ENCODE peak calls at places on chromosomes 16 and 17, in seven cellular contexts. One of them, this sample, is unnamed.

GRCh38 chr17:43015579-43015978 is 6.6 kb downstream of the VAT1 start:
- DNase-seq in cardiac fibroblast: no peak
- DNase-seq in glomerular endothelial cell: no peak
- DNase-seq in stimulated activated CD8-positive, alpha-beta memory T cell treated with anti-CD3 and anti-CD28 coated beads, Interleukin-12 subunit alpha, Interleukin-12 subunit beta, amount 100 ng/mL, for 1 hour: no peak
- DNase-seq in NCI-H2081: no peak
- DNase-seq in SW480: no peak
- DNase-seq in BJ: no peak
- DNase-seq in this sample: no peak

GRCh38 chr17:75698659-75699058 is 22.6 kb upstream of the ITGB4 start:
- DNase-seq in cardiac fibroblast: no peak
- DNase-seq in glomerular endothelial cell: no peak
- DNase-seq in stimulated activated CD8-positive, alpha-beta memory T cell treated with anti-CD3 and anti-CD28 coated beads, Interleukin-12 subunit alpha, Interleukin-12 subunit beta, amount 100 ng/mL, for 1 hour: no peak
- DNase-seq in NCI-H2081: no peak
- DNase-seq in SW480: no peak
- DNase-seq in BJ: no peak
- DNase-seq in this sample: no peak

GRCh38 chr16:77971306-77972131 is 50.8 kb upstream of the CLEC3A start:
- DNase-seq in cardiac fibroblast: peak
- DNase-seq in glomerular endothelial cell: peak
- DNase-seq in stimulated activated CD8-positive, alpha-beta memory T cell treated with anti-CD3 and anti-CD28 coated beads, Interleukin-12 subunit alpha, Interleukin-12 subunit beta, amount 100 ng/mL, for 1 hour: peak
- DNase-seq in NCI-H2081: peak
- DNase-seq in SW480: peak
- DNase-seq in BJ: no peak
- DNase-seq in this sample: peak

GRCh38 chr16:1960665-1961630 is 1.6 kb downstream of the NDUFB10 start:
- DNase-seq in cardiac fibroblast: peak
- DNase-seq in glomerular endothelial cell: no peak
- DNase-seq in stimulated activated CD8-positive, alpha-beta memory T cell treated with anti-CD3 and anti-CD28 coated beads, Interleukin-12 subunit alpha, Interleukin-12 subunit beta, amount 100 ng/mL, for 1 hour: no peak
- DNase-seq in NCI-H2081: peak
- DNase-seq in SW480: peak
- DNase-seq in BJ: no peak
- DNase-seq in this sample: no peak

GRCh38 chr16:8087597-8088279 is 502.6 kb downstream of the TMEM114 start:
- DNase-seq in cardiac fibroblast: no peak
- DNase-seq in glomerular endothelial cell: no peak
- DNase-seq in stimulated activated CD8-positive, alpha-beta memory T cell treated with anti-CD3 and anti-CD28 coated beads, Interleukin-12 subunit alpha, Interleukin-12 subunit beta, amount 100 ng/mL, for 1 hour: no peak
- DNase-seq in NCI-H2081: no peak
- DNase-seq in SW480: no peak
- DNase-seq in BJ: no peak
- DNase-seq in this sample: no peak

GRCh38 chr16:10080031-10080772 is 102.0 kb downstream of the GRIN2A start:
- DNase-seq in cardiac fibroblast: peak
- DNase-seq in glomerular endothelial cell: peak
- DNase-seq in stimulated activated CD8-positive, alpha-beta memory T cell treated with anti-CD3 and anti-CD28 coated beads, Interleukin-12 subunit alpha, Interleukin-12 subunit beta, amount 100 ng/mL, for 1 hour: no peak
- DNase-seq in NCI-H2081: no peak
- DNase-seq in SW480: peak
- DNase-seq in BJ: peak
- DNase-seq in this sample: no peak

GRCh38 chr17:50059759-50060273 is 3.9 kb downstream of the ITGA3 start:
- DNase-seq in cardiac fibroblast: peak
- DNase-seq in glomerular endothelial cell: no peak
- DNase-seq in stimulated activated CD8-positive, alpha-beta memory T cell treated with anti-CD3 and anti-CD28 coated beads, Interleukin-12 subunit alpha, Interleukin-12 subunit beta, amount 100 ng/mL, for 1 hour: no peak
- DNase-seq in NCI-H2081: no peak
- DNase-seq in SW480: no peak
- DNase-seq in BJ: no peak
- DNase-seq in this sample: no peak

GRCh38 chr17:64278614-64279013 is 15.6 kb upstream of the TEX2 start:
- DNase-seq in cardiac fibroblast: peak
- DNase-seq in glomerular endothelial cell: no peak
- DNase-seq in stimulated activated CD8-positive, alpha-beta memory T cell treated with anti-CD3 and anti-CD28 coated beads, Interleukin-12 subunit alpha, Interleukin-12 subunit beta, amount 100 ng/mL, for 1 hour: no peak
- DNase-seq in NCI-H2081: no peak
- DNase-seq in SW480: peak
- DNase-seq in BJ: no peak
- DNase-seq in this sample: no peak

GRCh38 chr17:39688475-39688835 is 598 bp upstream of the PGAP3 start:
- DNase-seq in cardiac fibroblast: peak
- DNase-seq in glomerular endothelial cell: no peak
- DNase-seq in stimulated activated CD8-positive, alpha-beta memory T cell treated with anti-CD3 and anti-CD28 coated beads, Interleukin-12 subunit alpha, Interleukin-12 subunit beta, amount 100 ng/mL, for 1 hour: no peak
- DNase-seq in NCI-H2081: no peak
- DNase-seq in SW480: no peak
- DNase-seq in BJ: no peak
- DNase-seq in this sample: peak

GRCh38 chr16:3879887-3880564 is 487 bp downstream of the CREBBP start:
- DNase-seq in cardiac fibroblast: peak
- DNase-seq in glomerular endothelial cell: no peak
- DNase-seq in stimulated activated CD8-positive, alpha-beta memory T cell treated with anti-CD3 and anti-CD28 coated beads, Interleukin-12 subunit alpha, Interleukin-12 subunit beta, amount 100 ng/mL, for 1 hour: peak
- DNase-seq in NCI-H2081: peak
- DNase-seq in SW480: peak
- DNase-seq in BJ: no peak
- DNase-seq in this sample: peak

GRCh38 chr17:64599187-64599676 is 62.9 kb downstream of the SMURF2 start:
- DNase-seq in cardiac fibroblast: no peak
- DNase-seq in glomerular endothelial cell: no peak
- DNase-seq in stimulated activated CD8-positive, alpha-beta memory T cell treated with anti-CD3 and anti-CD28 coated beads, Interleukin-12 subunit alpha, Interleukin-12 subunit beta, amount 100 ng/mL, for 1 hour: peak
- DNase-seq in NCI-H2081: no peak
- DNase-seq in SW480: no peak
- DNase-seq in BJ: no peak
- DNase-seq in this sample: peak

GRCh38 chr17:19287651-19288050 is 50.5 kb downstream of the EPN2 start:
- DNase-seq in cardiac fibroblast: no peak
- DNase-seq in glomerular endothelial cell: no peak
- DNase-seq in stimulated activated CD8-positive, alpha-beta memory T cell treated with anti-CD3 and anti-CD28 coated beads, Interleukin-12 subunit alpha, Interleukin-12 subunit beta, amount 100 ng/mL, for 1 hour: no peak
- DNase-seq in NCI-H2081: no peak
- DNase-seq in SW480: no peak
- DNase-seq in BJ: no peak
- DNase-seq in this sample: no peak

GRCh38 chr17:61457226-61457983 is 5.2 kb downstream of the TBX4 start:
- DNase-seq in cardiac fibroblast: no peak
- DNase-seq in glomerular endothelial cell: no peak
- DNase-seq in stimulated activated CD8-positive, alpha-beta memory T cell treated with anti-CD3 and anti-CD28 coated beads, Interleukin-12 subunit alpha, Interleukin-12 subunit beta, amount 100 ng/mL, for 1 hour: no peak
- DNase-seq in NCI-H2081: no peak
- DNase-seq in SW480: no peak
- DNase-seq in BJ: no peak
- DNase-seq in this sample: no peak

GRCh38 chr16:25699069-25699468 is 7.3 kb downstream of the HS3ST4 start:
- DNase-seq in cardiac fibroblast: no peak
- DNase-seq in glomerular endothelial cell: no peak
- DNase-seq in stimulated activated CD8-positive, alpha-beta memory T cell treated with anti-CD3 and anti-CD28 coated beads, Interleukin-12 subunit alpha, Interleukin-12 subunit beta, amount 100 ng/mL, for 1 hour: no peak
- DNase-seq in NCI-H2081: no peak
- DNase-seq in SW480: no peak
- DNase-seq in BJ: no peak
- DNase-seq in this sample: no peak

GRCh38 chr16:85570213-85570734 is 42.8 kb upstream of the GSE1 start:
- DNase-seq in cardiac fibroblast: no peak
- DNase-seq in glomerular endothelial cell: no peak
- DNase-seq in stimulated activated CD8-positive, alpha-beta memory T cell treated with anti-CD3 and anti-CD28 coated beads, Interleukin-12 subunit alpha, Interleukin-12 subunit beta, amount 100 ng/mL, for 1 hour: no peak
- DNase-seq in NCI-H2081: no peak
- DNase-seq in SW480: peak
- DNase-seq in BJ: no peak
- DNase-seq in this sample: peak

GRCh38 chr17:57986841-57987581 is 1.0 kb downstream of the VEZF1 start:
- DNase-seq in cardiac fibroblast: peak
- DNase-seq in glomerular endothelial cell: no peak
- DNase-seq in stimulated activated CD8-positive, alpha-beta memory T cell treated with anti-CD3 and anti-CD28 coated beads, Interleukin-12 subunit alpha, Interleukin-12 subunit beta, amount 100 ng/mL, for 1 hour: no peak
- DNase-seq in NCI-H2081: peak
- DNase-seq in SW480: peak
- DNase-seq in BJ: no peak
- DNase-seq in this sample: peak

GRCh38 chr16:19114359-19115147 is 789 bp downstream of the ITPRIPL2 start:
- DNase-seq in cardiac fibroblast: peak
- DNase-seq in glomerular endothelial cell: no peak
- DNase-seq in stimulated activated CD8-positive, alpha-beta memory T cell treated with anti-CD3 and anti-CD28 coated beads, Interleukin-12 subunit alpha, Interleukin-12 subunit beta, amount 100 ng/mL, for 1 hour: no peak
- DNase-seq in NCI-H2081: no peak
- DNase-seq in SW480: no peak
- DNase-seq in BJ: no peak
- DNase-seq in this sample: peak

GRCh38 chr17:56755310-56755709 is 78.4 kb downstream of the C17orf67 start:
- DNase-seq in cardiac fibroblast: no peak
- DNase-seq in glomerular endothelial cell: no peak
- DNase-seq in stimulated activated CD8-positive, alpha-beta memory T cell treated with anti-CD3 and anti-CD28 coated beads, Interleukin-12 subunit alpha, Interleukin-12 subunit beta, amount 100 ng/mL, for 1 hour: no peak
- DNase-seq in NCI-H2081: no peak
- DNase-seq in SW480: no peak
- DNase-seq in BJ: no peak
- DNase-seq in this sample: no peak

GRCh38 chr16:50859628-50860360 is 117.9 kb downstream of the CYLD start:
- DNase-seq in cardiac fibroblast: no peak
- DNase-seq in glomerular endothelial cell: no peak
- DNase-seq in stimulated activated CD8-positive, alpha-beta memory T cell treated with anti-CD3 and anti-CD28 coated beads, Interleukin-12 subunit alpha, Interleukin-12 subunit beta, amount 100 ng/mL, for 1 hour: no peak
- DNase-seq in NCI-H2081: no peak
- DNase-seq in SW480: peak
- DNase-seq in BJ: no peak
- DNase-seq in this sample: no peak

GRCh38 chr16:24054649-24055560 is 201.2 kb upstream of the CACNG3 start:
- DNase-seq in cardiac fibroblast: no peak
- DNase-seq in glomerular endothelial cell: no peak
- DNase-seq in stimulated activated CD8-positive, alpha-beta memory T cell treated with anti-CD3 and anti-CD28 coated beads, Interleukin-12 subunit alpha, Interleukin-12 subunit beta, amount 100 ng/mL, for 1 hour: no peak
- DNase-seq in NCI-H2081: no peak
- DNase-seq in SW480: no peak
- DNase-seq in BJ: no peak
- DNase-seq in this sample: no peak

GRCh38 chr17:49898547-49899490 is 51.0 kb upstream of the TAC4 start:
- DNase-seq in cardiac fibroblast: peak
- DNase-seq in glomerular endothelial cell: no peak
- DNase-seq in stimulated activated CD8-positive, alpha-beta memory T cell treated with anti-CD3 and anti-CD28 coated beads, Interleukin-12 subunit alpha, Interleukin-12 subunit beta, amount 100 ng/mL, for 1 hour: no peak
- DNase-seq in NCI-H2081: no peak
- DNase-seq in SW480: peak
- DNase-seq in BJ: no peak
- DNase-seq in this sample: no peak

GRCh38 chr17:77365584-77366186 is 224.9 kb downstream of the SEC14L1 start:
- DNase-seq in cardiac fibroblast: peak
- DNase-seq in glomerular endothelial cell: no peak
- DNase-seq in stimulated activated CD8-positive, alpha-beta memory T cell treated with anti-CD3 and anti-CD28 coated beads, Interleukin-12 subunit alpha, Interleukin-12 subunit beta, amount 100 ng/mL, for 1 hour: no peak
- DNase-seq in NCI-H2081: peak
- DNase-seq in SW480: peak
- DNase-seq in BJ: no peak
- DNase-seq in this sample: peak

GRCh38 chr16:27449434-27450188 is 47.6 kb downstream of the IL21R start:
- DNase-seq in cardiac fibroblast: no peak
- DNase-seq in glomerular endothelial cell: no peak
- DNase-seq in stimulated activated CD8-positive, alpha-beta memory T cell treated with anti-CD3 and anti-CD28 coated beads, Interleukin-12 subunit alpha, Interleukin-12 subunit beta, amount 100 ng/mL, for 1 hour: peak
- DNase-seq in NCI-H2081: no peak
- DNase-seq in SW480: no peak
- DNase-seq in BJ: no peak
- DNase-seq in this sample: no peak

GRCh38 chr17:78834571-78834970 is 6.0 kb downstream of the USP36 start:
- DNase-seq in cardiac fibroblast: no peak
- DNase-seq in glomerular endothelial cell: no peak
- DNase-seq in stimulated activated CD8-positive, alpha-beta memory T cell treated with anti-CD3 and anti-CD28 coated beads, Interleukin-12 subunit alpha, Interleukin-12 subunit beta, amount 100 ng/mL, for 1 hour: no peak
- DNase-seq in NCI-H2081: no peak
- DNase-seq in SW480: no peak
- DNase-seq in BJ: no peak
- DNase-seq in this sample: no peak

GRCh38 chr17:50909765-50910661 is 43.9 kb upstream of the TOB1 start:
- DNase-seq in cardiac fibroblast: no peak
- DNase-seq in glomerular endothelial cell: no peak
- DNase-seq in stimulated activated CD8-positive, alpha-beta memory T cell treated with anti-CD3 and anti-CD28 coated beads, Interleukin-12 subunit alpha, Interleukin-12 subunit beta, amount 100 ng/mL, for 1 hour: peak
- DNase-seq in NCI-H2081: no peak
- DNase-seq in SW480: no peak
- DNase-seq in BJ: no peak
- DNase-seq in this sample: no peak

This sample was measured in left lung.